ENCODE peak calls at places on chromosomes 7 and 10, in nine cellular contexts. B is H7; X is NCI-H2081 treated with DMSO at 0.1 percent for 48 hours; K is stimulated activated CD4-positive, alpha-beta T cell treated with anti-CD3 and anti-CD28 coated beads, Interleukin-15, amount 100 ng/mL, for 48 hours; G is anterior cingulate cortex; S is posterior vena cava; D is activated CD8-positive, alpha-beta memory T cell treated with anti-CD3 and anti-CD28 coated beads for 48 hours; J is DMS 273 treated with DMSO at 0.1 percent for 48 hours; C is AG04450. W is an unnamed sample.

GRCh38 chr7:112022128-112022527 is 184.1 kb downstream of the DOCK4 start:
- DNase-seq in S (no peak), C (no peak), K (no peak), B (no peak), G (no peak), J (no peak), D (no peak), X (no peak), W (no peak)

GRCh38 chr7:134593530-134594392 is 44.9 kb downstream of the AKR1B15 start:
- DNase-seq in B (no peak), C (peak; percentile 85), D (no peak), X (no peak), J (no peak), S (peak; percentile 91), K (no peak), G (peak; percentile 74), W (peak; percentile 83)

GRCh38 chr7:47471831-47472230 is 110.1 kb downstream of the TNS3 start:
- DNase-seq in C (no peak), K (no peak), S (peak; percentile 36), D (no peak), B (no peak), J (no peak), G (no peak), X (no peak), W (no peak)

GRCh38 chr7:79520543-79520942 is 67.1 kb upstream of the MAGI2 start:
- DNase-seq in G (no peak), K (no peak), X (no peak), C (no peak), B (no peak), J (no peak), D (no peak), S (no peak), W (no peak)

GRCh38 chr7:115680921-115681320 is 349.6 kb downstream of the TFEC start:
- DNase-seq in S (no peak), J (no peak), C (no peak), K (no peak), D (no peak), G (no peak), B (no peak), X (no peak), W (no peak)

GRCh38 chr10:90930070-90930837 is 9.4 kb upstream of the ANKRD1 start:
- DNase-seq in S (no peak), G (no peak), D (no peak), K (no peak), X (no peak), C (peak; percentile 42), B (peak; percentile 9), J (no peak), W (no peak)

GRCh38 chr10:35959103-35959740 is 317.1 kb upstream of the FZD8 start:
- DNase-seq in G (no peak), C (no peak), X (no peak), K (no peak), S (no peak), D (no peak), B (no peak), J (no peak), W (no peak)

GRCh38 chr7:30005511-30005910 is 15.9 kb upstream of the SCRN1 start:
- DNase-seq in C (no peak), G (no peak), B (peak; percentile 40), J (no peak), K (no peak), D (no peak), X (no peak), S (no peak), W (no peak)

GRCh38 chr7:98213874-98214810 is 2.9 kb downstream of the BHLHA15 start:
- DNase-seq in J (no peak), K (no peak), B (peak; percentile 61), C (no peak), S (peak; percentile 78), D (no peak), X (no peak), G (no peak), W (peak; percentile 43)

GRCh38 chr10:95363303-95363912 is 72.6 kb upstream of the PDLIM1 start:
- DNase-seq in J (no peak), C (no peak), B (peak; percentile 66), X (peak; percentile 9), S (no peak), G (peak; percentile 28), D (no peak), K (peak; percentile 47), W (no peak)

GRCh38 chr10:14010083-14010551 is 320.6 kb downstream of the FRMD4A start:
- DNase-seq in X (no peak), G (no peak), D (no peak), B (peak; percentile 50), S (no peak), J (no peak), C (peak; percentile 27), K (no peak), W (no peak)

GRCh38 chr10:63744060-63744941 is 223.1 kb downstream of the REEP3 start:
- DNase-seq in B (no peak), J (no peak), G (no peak), S (no peak), D (no peak), X (no peak), C (no peak), K (no peak), W (no peak)

GRCh38 chr7:2721842-2722241 is 33.8 kb downstream of the AMZ1 start:
- DNase-seq in J (no peak), G (no peak), D (no peak), C (no peak), B (peak; percentile 41), X (no peak), S (peak; percentile 72), K (no peak), W (no peak)

GRCh38 chr7:33130184-33130583 is 820 bp downstream of the BBS9 start:
- DNase-seq in C (no peak), B (peak; percentile 24), S (no peak), X (no peak), K (no peak), D (no peak), G (no peak), J (no peak), W (no peak)

GRCh38 chr7:91165846-91166230 is 98.4 kb upstream of the FZD1 start:
- DNase-seq in C (no peak), G (no peak), D (no peak), K (no peak), S (no peak), B (no peak), X (no peak), J (no peak), W (no peak)

GRCh38 chr10:95279042-95279820 is 11.6 kb downstream of the PDLIM1 start:
- DNase-seq in K (no peak), B (no peak), S (no peak), X (no peak), C (no peak), G (no peak), D (no peak), J (no peak), W (no peak)

W was measured in sigmoid colon.